ENCODE peak calls at places on chromosomes 3 and 15, in eight cellular contexts. U is body of pancreas; S is CD4-positive, alpha-beta memory T cell; M is BJ; Z is naive thymus-derived CD4-positive, alpha-beta T cell; A is aorta; D is CD8-positive, alpha-beta memory T cell; N is cardiac muscle cell. W is an unnamed sample.

GRCh38 chr3:79843180-79843579 is 75.4 kb upstream of the ROBO1 start:
- DNase-seq in U (no peak), S (no peak), M (no peak), Z (no peak), A (no peak), D (no peak), N (no peak), W (no peak)

GRCh38 chr3:173135059-173135458 is 6.0 kb downstream of the SPATA16 start:
- DNase-seq in U (no peak), S (no peak), M (no peak), Z (no peak), A (no peak), D (no peak), N (no peak), W (no peak)

GRCh38 chr3:70738310-70738681 is 425.9 kb upstream of the MDFIC2 start:
- DNase-seq in U (no peak), S (no peak), M (no peak), Z (no peak), A (no peak), D (no peak), N (no peak), W (no peak)

GRCh38 chr3:39378092-39378491 is 5.1 kb upstream of the SLC25A38 start:
- DNase-seq in U (peak; percentile 75), S (peak; percentile 69), M (no peak), Z (peak; percentile 48), A (no peak), D (peak; percentile 70), N (peak; percentile 35), W (peak; percentile 14)

GRCh38 chr3:50657816-50658215 is 16.9 kb upstream of the DOCK3 start:
- DNase-seq in U (no peak), S (no peak), M (no peak), Z (no peak), A (peak; percentile 35), D (no peak), N (no peak), W (no peak)

GRCh38 chr3:16132926-16133325 is 41.6 kb upstream of the GALNT15 start:
- DNase-seq in U (no peak), S (no peak), M (no peak), Z (no peak), A (no peak), D (no peak), N (peak; percentile 87), W (no peak)

GRCh38 chr3:107068980-107069379 is 308.3 kb upstream of the CCDC54 start:
- DNase-seq in U (peak; percentile 8), S (no peak), M (peak; percentile 31), Z (no peak), A (no peak), D (no peak), N (peak; percentile 93), W (no peak)

GRCh38 chr3:64945171-64945684 is 257.4 kb upstream of the ADAMTS9 start:
- DNase-seq in U (peak; percentile 8), S (no peak), M (no peak), Z (no peak), A (no peak), D (no peak), N (peak; percentile 29), W (peak; percentile 83)

GRCh38 chr3:190384241-190384863 is 3.6 kb upstream of the CLDN16 start:
- DNase-seq in U (peak; percentile 78), S (no peak), M (no peak), Z (no peak), A (no peak), D (no peak), N (peak; percentile 60), W (no peak)

GRCh38 chr3:172592898-172593669 is 69.9 kb upstream of the TNFSF10 start:
- DNase-seq in U (no peak), S (peak; percentile 46), M (no peak), Z (no peak), A (no peak), D (no peak), N (no peak), W (no peak)

GRCh38 chr15:92883643-92884458 is 16.3 kb upstream of the CHD2 start:
- DNase-seq in U (no peak), S (peak; percentile 79), M (no peak), Z (no peak), A (no peak), D (peak; percentile 64), N (peak; percentile 60), W (no peak)

GRCh38 chr3:155252535-155252934 is 40.9 kb downstream of the STRIT1 start:
- DNase-seq in U (no peak), S (no peak), M (no peak), Z (no peak), A (no peak), D (no peak), N (peak; percentile 75), W (no peak)

GRCh38 chr15:40439461-40440299 is 1.1 kb upstream of the BAHD1 start:
- DNase-seq in U (peak; percentile 65), S (peak; percentile 63), M (no peak), Z (peak; percentile 59), A (no peak), D (peak; percentile 59), N (peak; percentile 46), W (no peak)

GRCh38 chr3:151753846-151754245 is 20.1 kb downstream of the AADACL2 start:
- DNase-seq in U (no peak), S (no peak), M (no peak), Z (no peak), A (no peak), D (no peak), N (no peak), W (no peak)

GRCh38 chr3:89172150-89172549 is 64.7 kb downstream of the EPHA3 start:
- DNase-seq in U (no peak), S (no peak), M (no peak), Z (no peak), A (no peak), D (no peak), N (no peak), W (peak; percentile 12)

GRCh38 chr3:194046995-194047681 is 88.8 kb upstream of the HES1 start:
- DNase-seq in U (peak; percentile 90), S (no peak), M (no peak), Z (no peak), A (no peak), D (no peak), N (no peak), W (no peak)

GRCh38 chr3:16864610-16865313 is 20.0 kb upstream of the PLCL2 start:
- DNase-seq in U (no peak), S (no peak), M (peak; percentile 48), Z (no peak), A (no peak), D (no peak), N (peak; percentile 64), W (no peak)

GRCh38 chr15:49191892-49192291 is 21.8 kb downstream of the GALK2 start:
- DNase-seq in U (no peak), S (no peak), M (no peak), Z (no peak), A (no peak), D (no peak), N (no peak), W (no peak)

GRCh38 chr15:49185473-49185872 is 15.4 kb downstream of the GALK2 start:
- DNase-seq in U (no peak), S (no peak), M (no peak), Z (no peak), A (no peak), D (no peak), N (no peak), W (no peak)

GRCh38 chr15:49190586-49190985 is 20.5 kb downstream of the GALK2 start:
- DNase-seq in U (no peak), S (no peak), M (no peak), Z (no peak), A (no peak), D (no peak), N (no peak), W (no peak)

GRCh38 chr15:49188933-49189332 is 18.9 kb downstream of the GALK2 start:
- DNase-seq in U (no peak), S (no peak), M (no peak), Z (no peak), A (no peak), D (no peak), N (no peak), W (no peak)

GRCh38 chr15:49187537-49188245 is 17.6 kb downstream of the GALK2 start:
- DNase-seq in U (peak; percentile 42), S (no peak), M (no peak), Z (no peak), A (no peak), D (no peak), N (no peak), W (no peak)
- H3K36me3 ChIP-seq in U (no peaks in the 10 kb centered on the region), S (no peaks in the 10 kb centered on the region), M (no peaks in the 10 kb centered on the region), Z (no peaks in the 10 kb centered on the region), A (no peaks in the 10 kb centered on the region), D (no peaks in the 10 kb centered on the region), N (no peaks in the 10 kb centered on the region), W (no peaks in the 10 kb centered on the region)

DNA sequence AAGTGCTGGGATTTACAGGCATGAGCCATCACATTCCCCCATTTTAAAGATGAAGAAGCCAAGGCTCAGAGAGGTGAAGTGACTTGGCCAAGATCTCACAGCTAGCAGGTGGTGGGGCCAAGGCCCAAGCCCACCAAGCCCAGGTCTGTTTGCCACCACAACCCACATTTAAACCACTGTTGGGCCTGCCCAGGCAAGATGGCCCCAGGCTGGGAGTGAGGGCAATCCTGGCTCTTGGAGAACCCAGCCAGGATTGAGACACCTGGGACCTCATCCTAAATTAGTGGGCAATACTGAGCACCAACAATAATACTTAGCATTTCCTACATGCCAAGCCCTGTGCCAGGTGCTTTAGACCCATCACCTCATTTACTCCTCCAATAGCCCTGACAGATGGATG is 6.9 kb downstream of the IGDCC3 start:
- DNase-seq in U (no peak), S (no peak), M (no peak), Z (no peak), A (no peak), D (no peak), N (no peak), W (no peak)
- H3K36me3 ChIP-seq in U (no peaks in the 10 kb centered on the region), S (no peaks in the 10 kb centered on the region), M (no peaks in the 10 kb centered on the region), Z (no peaks in the 10 kb centered on the region), A (no peaks in the 10 kb centered on the region), D (no peaks in the 10 kb centered on the region), N (peaks cover 4% of the 10 kb centered on the region), W (peaks cover 73% of the 10 kb centered on the region)

GRCh38 chr15:96369825-96370621 is 39.5 kb downstream of the NR2F2 start:
- DNase-seq in U (no peak), S (no peak), M (no peak), Z (no peak), A (no peak), D (no peak), N (no peak), W (no peak)
- H3K36me3 ChIP-seq in U (no peaks in the 10 kb centered on the region), S (no peaks in the 10 kb centered on the region), M (no peaks in the 10 kb centered on the region), Z (no peaks in the 10 kb centered on the region), A (no peaks in the 10 kb centered on the region), D (no peaks in the 10 kb centered on the region), N (no peaks in the 10 kb centered on the region), W (no peaks in the 10 kb centered on the region)

GRCh38 chr3:66398228-66399025 is 102.4 kb downstream of the LRIG1 start:
- DNase-seq in U (peak; percentile 70), S (no peak), M (no peak), Z (no peak), A (no peak), D (no peak), N (no peak), W (no peak)

GRCh38 chr3:66396888-66397287 is 103.9 kb downstream of the LRIG1 start:
- DNase-seq in U (no peak), S (no peak), M (no peak), Z (no peak), A (no peak), D (no peak), N (no peak), W (no peak)

GRCh38 chr3:66399529-66400232 is 101.1 kb downstream of the LRIG1 start:
- DNase-seq in U (no peak), S (no peak), M (no peak), Z (no peak), A (no peak), D (no peak), N (no peak), W (no peak)

GRCh38 chr3:66396161-66396760 is 104.6 kb downstream of the LRIG1 start:
- DNase-seq in U (no peak), S (no peak), M (no peak), Z (no peak), A (no peak), D (no peak), N (no peak), W (no peak)

GRCh38 chr3:66397745-66398144 is 103.1 kb downstream of the LRIG1 start:
- DNase-seq in U (peak; percentile 43), S (no peak), M (no peak), Z (no peak), A (no peak), D (no peak), N (peak; percentile 51), W (no peak)
- H3K36me3 ChIP-seq in U (no peaks in the 10 kb centered on the region), S (peaks cover 37% of the 10 kb centered on the region), M (no peaks in the 10 kb centered on the region), Z (no peaks in the 10 kb centered on the region), A (no peaks in the 10 kb centered on the region), D (peaks cover 7% of the 10 kb centered on the region), N (peaks cover 12% of the 10 kb centered on the region), W (peaks cover 90% of the 10 kb centered on the region)

W was measured in neuronal stem cell.